ENCODE peak calls at places on chromosome 13, in six cellular contexts. R, C, I, E, U and X are unnamed samples.

GRCh38 chr13:113567681-113568080 is 16.9 kb upstream of the TFDP1 start:
- DNase-seq in R (no peak), C (no peak), I (no peak), E (no peak), U (no peak), X (no peak)

GRCh38 chr13:113880651-113881611 is 17.1 kb upstream of the GAS6 start:
- DNase-seq in R (no peak), C (no peak), I (no peak), E (no peak), U (no peak), X (no peak)

GRCh38 chr13:52599853-52600603 is 42.2 kb upstream of the HNRNPA1L2 start:
- DNase-seq in R (peak), C (peak), I (no peak), E (peak), U (no peak), X (no peak)

GRCh38 chr13:109715902-109716301 is 70.5 kb downstream of the IRS2 start:
- DNase-seq in R (no peak), C (peak), I (no peak), E (no peak), U (no peak), X (no peak)

GRCh38 chr13:35923347-35923746 is 207.8 kb downstream of the DCLK1 start:
- DNase-seq in R (no peak), C (peak), I (peak), E (peak), U (no peak), X (no peak)

GRCh38 chr13:94233401-94233800 is 246.1 kb downstream of the DCT start:
- DNase-seq in R (no peak), C (peak), I (peak), E (no peak), U (no peak), X (no peak)

GRCh38 chr13:47934371-47934770 is 66.7 kb downstream of the SUCLA2 start:
- DNase-seq in R (no peak), C (no peak), I (no peak), E (no peak), U (no peak), X (no peak)

GRCh38 chr13:26784704-26785639 is 24.4 kb upstream of the GPR12 start:
- DNase-seq in R (no peak), C (no peak), I (no peak), E (peak), U (no peak), X (peak)

GRCh38 chr13:46106839-46107371 is 2.1 kb upstream of the CPB2 start:
- DNase-seq in R (no peak), C (no peak), I (no peak), E (no peak), U (no peak), X (no peak)

GRCh38 chr13:113808058-113808834 is 49.2 kb downstream of the TMEM255B start:
- DNase-seq in R (no peak), C (no peak), I (no peak), E (no peak), U (no peak), X (no peak)

GRCh38 chr13:50999641-51000040 is 90.0 kb downstream of the RNASEH2B start:
- DNase-seq in R (peak), C (no peak), I (no peak), E (no peak), U (no peak), X (no peak)

GRCh38 chr13:89584058-89584457 is 1763.4 kb upstream of the MIR17HG start:
- DNase-seq in R (no peak), C (no peak), I (no peak), E (no peak), U (no peak), X (no peak)